ENCODE peak calls at places on chromosome 10, in nine cellular contexts. One of them, this sample, is unnamed.

GRCh38 chr10:133475821-133476640 is 22.3 kb downstream of the SCART1 start:
- DNase-seq in sigmoid colon: no peak
- DNase-seq in vagina: no peak
- DNase-seq in stomach: no peak
- DNase-seq in HCT116: no peak
- DNase-seq in transverse colon: no peak
- DNase-seq in suprapubic skin: no peak
- DNase-seq in K562: peak
- DNase-seq in GM12878: no peak
- DNase-seq in this sample: no peak

GRCh38 chr10:110501142-110501937 is 3.6 kb downstream of the DUSP5 start:
- DNase-seq in sigmoid colon: peak
- DNase-seq in vagina: peak
- DNase-seq in stomach: peak
- DNase-seq in HCT116: peak
- DNase-seq in transverse colon: peak
- DNase-seq in suprapubic skin: peak
- DNase-seq in K562: peak
- DNase-seq in GM12878: peak
- DNase-seq in this sample: no peak

GRCh38 chr10:66942407-66942806 is 16.6 kb downstream of the LRRTM3 start:
- DNase-seq in sigmoid colon: no peak
- DNase-seq in vagina: no peak
- DNase-seq in stomach: no peak
- DNase-seq in HCT116: no peak
- DNase-seq in transverse colon: no peak
- DNase-seq in suprapubic skin: no peak
- DNase-seq in K562: no peak
- DNase-seq in GM12878: no peak
- DNase-seq in this sample: no peak

GRCh38 chr10:5064656-5065055 is 29.6 kb upstream of the AKR1C3 start:
- DNase-seq in sigmoid colon: no peak
- DNase-seq in vagina: no peak
- DNase-seq in stomach: no peak
- DNase-seq in HCT116: no peak
- DNase-seq in transverse colon: no peak
- DNase-seq in suprapubic skin: no peak
- DNase-seq in K562: no peak
- DNase-seq in GM12878: no peak
- DNase-seq in this sample: no peak

GRCh38 chr10:76403876-76404275 is 972.5 kb downstream of the LRMDA start:
- DNase-seq in sigmoid colon: no peak
- DNase-seq in vagina: no peak
- DNase-seq in stomach: no peak
- DNase-seq in HCT116: no peak
- DNase-seq in transverse colon: no peak
- DNase-seq in suprapubic skin: no peak
- DNase-seq in K562: no peak
- DNase-seq in GM12878: no peak
- DNase-seq in this sample: no peak

GRCh38 chr10:131422731-131423130 is 111.2 kb upstream of the TCERG1L start:
- DNase-seq in sigmoid colon: no peak
- DNase-seq in vagina: no peak
- DNase-seq in stomach: no peak
- DNase-seq in HCT116: no peak
- DNase-seq in transverse colon: no peak
- DNase-seq in suprapubic skin: no peak
- DNase-seq in K562: no peak
- DNase-seq in GM12878: no peak
- DNase-seq in this sample: no peak

GRCh38 chr10:75402486-75403143 is 1.1 kb upstream of the ZNF503 start:
- DNase-seq in sigmoid colon: peak
- DNase-seq in vagina: no peak
- DNase-seq in stomach: peak
- DNase-seq in HCT116: no peak
- DNase-seq in transverse colon: peak
- DNase-seq in suprapubic skin: peak
- DNase-seq in K562: no peak
- DNase-seq in GM12878: no peak
- DNase-seq in this sample: no peak

GRCh38 chr10:99850041-99850766 is 67.8 kb downstream of the ABCC2 start:
- DNase-seq in sigmoid colon: no peak
- DNase-seq in vagina: no peak
- DNase-seq in stomach: no peak
- DNase-seq in HCT116: no peak
- DNase-seq in transverse colon: no peak
- DNase-seq in suprapubic skin: no peak
- DNase-seq in K562: no peak
- DNase-seq in GM12878: no peak
- DNase-seq in this sample: no peak

GRCh38 chr10:91034494-91035157 is 113.7 kb upstream of the ANKRD1 start:
- DNase-seq in sigmoid colon: peak
- DNase-seq in vagina: no peak
- DNase-seq in stomach: peak
- DNase-seq in HCT116: no peak
- DNase-seq in transverse colon: peak
- DNase-seq in suprapubic skin: peak
- DNase-seq in K562: no peak
- DNase-seq in GM12878: no peak
- DNase-seq in this sample: no peak

GRCh38 chr10:95388539-95388938 is 97.7 kb upstream of the PDLIM1 start:
- DNase-seq in sigmoid colon: no peak
- DNase-seq in vagina: no peak
- DNase-seq in stomach: peak
- DNase-seq in HCT116: no peak
- DNase-seq in transverse colon: no peak
- DNase-seq in suprapubic skin: no peak
- DNase-seq in K562: no peak
- DNase-seq in GM12878: no peak
- DNase-seq in this sample: no peak

GRCh38 chr10:71580415-71580814 is 139.2 kb downstream of the C10orf105 start:
- DNase-seq in sigmoid colon: no peak
- DNase-seq in vagina: no peak
- DNase-seq in stomach: no peak
- DNase-seq in HCT116: no peak
- DNase-seq in transverse colon: no peak
- DNase-seq in suprapubic skin: no peak
- DNase-seq in K562: no peak
- DNase-seq in GM12878: no peak
- DNase-seq in this sample: no peak

GRCh38 chr10:129794056-129794455 is 170.0 kb downstream of the EBF3 start:
- DNase-seq in sigmoid colon: no peak
- DNase-seq in vagina: no peak
- DNase-seq in stomach: no peak
- DNase-seq in HCT116: no peak
- DNase-seq in transverse colon: no peak
- DNase-seq in suprapubic skin: peak
- DNase-seq in K562: no peak
- DNase-seq in GM12878: no peak
- DNase-seq in this sample: no peak

GRCh38 chr10:113899952-113900598 is 45.6 kb downstream of the NHLRC2 start:
- DNase-seq in sigmoid colon: no peak
- DNase-seq in vagina: no peak
- DNase-seq in stomach: no peak
- DNase-seq in HCT116: no peak
- DNase-seq in transverse colon: no peak
- DNase-seq in suprapubic skin: no peak
- DNase-seq in K562: no peak
- DNase-seq in GM12878: no peak
- DNase-seq in this sample: no peak

GRCh38 chr10:97517778-97518561 is 19.2 kb downstream of the UBTD1 start:
- DNase-seq in sigmoid colon: no peak
- DNase-seq in vagina: no peak
- DNase-seq in stomach: no peak
- DNase-seq in HCT116: peak
- DNase-seq in transverse colon: no peak
- DNase-seq in suprapubic skin: no peak
- DNase-seq in K562: no peak
- DNase-seq in GM12878: no peak
- DNase-seq in this sample: no peak

GRCh38 chr10:113709221-113709838 is 29.6 kb downstream of the CASP7 start:
- DNase-seq in sigmoid colon: no peak
- DNase-seq in vagina: no peak
- DNase-seq in stomach: no peak
- DNase-seq in HCT116: no peak
- DNase-seq in transverse colon: no peak
- DNase-seq in suprapubic skin: no peak
- DNase-seq in K562: no peak
- DNase-seq in GM12878: no peak
- DNase-seq in this sample: peak

GRCh38 chr10:93440591-93441012 is 41.5 kb downstream of the MYOF start:
- DNase-seq in sigmoid colon: peak
- DNase-seq in vagina: no peak
- DNase-seq in stomach: no peak
- DNase-seq in HCT116: no peak
- DNase-seq in transverse colon: no peak
- DNase-seq in suprapubic skin: no peak
- DNase-seq in K562: no peak
- DNase-seq in GM12878: no peak
- DNase-seq in this sample: no peak

GRCh38 chr10:22504766-22505165 is 159.5 kb downstream of the SPAG6 start:
- DNase-seq in sigmoid colon: no peak
- DNase-seq in vagina: no peak
- DNase-seq in stomach: no peak
- DNase-seq in HCT116: no peak
- DNase-seq in transverse colon: no peak
- DNase-seq in suprapubic skin: no peak
- DNase-seq in K562: no peak
- DNase-seq in GM12878: no peak
- DNase-seq in this sample: no peak

DNA sequence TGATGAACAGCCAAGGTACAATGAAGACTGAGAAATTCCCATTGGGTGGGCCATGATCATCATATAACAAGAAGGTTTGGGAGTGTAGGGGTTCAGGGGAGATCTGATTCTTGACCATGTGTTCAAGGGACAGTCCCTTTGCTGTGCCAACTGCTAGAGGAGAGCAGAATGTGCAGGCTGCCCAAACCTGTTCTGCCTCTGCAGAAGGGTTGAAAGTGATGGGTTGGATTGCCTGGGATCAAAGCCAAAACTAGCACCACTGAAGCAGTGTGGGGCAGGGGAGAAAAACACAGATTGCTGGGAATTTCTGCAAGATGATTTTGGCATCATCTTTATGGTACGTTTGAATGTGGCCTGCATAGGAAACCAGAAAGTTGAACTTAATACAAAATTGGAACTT is 303.9 kb downstream of the OTUD1 start:
- DNase-seq in sigmoid colon: no peak
- DNase-seq in vagina: no peak
- DNase-seq in stomach: no peak
- DNase-seq in HCT116: no peak
- DNase-seq in transverse colon: no peak
- DNase-seq in suprapubic skin: no peak
- DNase-seq in K562: no peak
- DNase-seq in GM12878: no peak
- DNase-seq in this sample: no peak
- H3K4me3 ChIP-seq in sigmoid colon: no peak
- H3K4me3 ChIP-seq in vagina: no peak
- H3K4me3 ChIP-seq in stomach: no peak
- H3K4me3 ChIP-seq in HCT116: no peak
- H3K4me3 ChIP-seq in transverse colon: no peak
- H3K4me3 ChIP-seq in suprapubic skin: no peak
- H3K4me3 ChIP-seq in K562: no peak
- H3K4me3 ChIP-seq in GM12878: no peak
- H3K4me3 ChIP-seq in this sample: no peak

DNA sequence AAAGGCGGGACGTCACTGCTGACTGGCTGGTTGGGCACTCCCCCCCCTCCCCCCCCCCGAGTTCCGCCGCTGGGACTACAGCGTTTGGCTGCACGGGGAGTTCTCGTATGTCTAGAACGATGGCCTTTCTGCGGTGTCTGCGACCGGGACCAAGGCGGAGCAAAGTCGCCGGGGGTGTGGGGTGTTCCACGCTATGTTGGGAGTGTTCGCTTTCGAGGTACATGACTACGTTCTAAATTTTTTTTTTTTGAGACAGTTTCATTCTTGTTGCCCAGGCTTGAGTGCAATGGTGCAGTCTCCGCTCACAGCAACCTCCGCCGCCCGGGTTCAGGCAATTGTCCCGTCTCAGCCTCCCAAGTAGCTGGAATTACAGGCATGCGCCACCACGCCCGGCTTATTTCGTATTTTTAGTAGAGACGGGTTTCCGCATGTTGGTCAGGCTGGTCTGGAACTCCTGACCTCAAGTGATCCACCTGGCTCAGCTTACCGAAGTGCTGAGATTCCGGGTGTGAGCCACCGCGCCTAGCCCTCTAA is 573 bp upstream of the IDI1 start:
- DNase-seq in sigmoid colon: no peak
- DNase-seq in vagina: no peak
- DNase-seq in stomach: peak
- DNase-seq in HCT116: no peak
- DNase-seq in transverse colon: no peak
- DNase-seq in suprapubic skin: no peak
- DNase-seq in K562: no peak
- DNase-seq in GM12878: no peak
- DNase-seq in this sample: no peak
- TF ChIP-seq POLR2AphosphoS5 in sigmoid colon: no peak
- TF ChIP-seq POLR2AphosphoS5 in vagina: no peak
- TF ChIP-seq POLR2AphosphoS5 in stomach: no peak
- TF ChIP-seq POLR2AphosphoS5 in HCT116: peak
- TF ChIP-seq POLR2AphosphoS5 in transverse colon: peak
- TF ChIP-seq POLR2AphosphoS5 in suprapubic skin: no peak
- TF ChIP-seq POLR2AphosphoS5 in K562: no peak
- TF ChIP-seq POLR2AphosphoS5 in GM12878: no peak
- TF ChIP-seq POLR2AphosphoS5 in this sample: no peak

DNA sequence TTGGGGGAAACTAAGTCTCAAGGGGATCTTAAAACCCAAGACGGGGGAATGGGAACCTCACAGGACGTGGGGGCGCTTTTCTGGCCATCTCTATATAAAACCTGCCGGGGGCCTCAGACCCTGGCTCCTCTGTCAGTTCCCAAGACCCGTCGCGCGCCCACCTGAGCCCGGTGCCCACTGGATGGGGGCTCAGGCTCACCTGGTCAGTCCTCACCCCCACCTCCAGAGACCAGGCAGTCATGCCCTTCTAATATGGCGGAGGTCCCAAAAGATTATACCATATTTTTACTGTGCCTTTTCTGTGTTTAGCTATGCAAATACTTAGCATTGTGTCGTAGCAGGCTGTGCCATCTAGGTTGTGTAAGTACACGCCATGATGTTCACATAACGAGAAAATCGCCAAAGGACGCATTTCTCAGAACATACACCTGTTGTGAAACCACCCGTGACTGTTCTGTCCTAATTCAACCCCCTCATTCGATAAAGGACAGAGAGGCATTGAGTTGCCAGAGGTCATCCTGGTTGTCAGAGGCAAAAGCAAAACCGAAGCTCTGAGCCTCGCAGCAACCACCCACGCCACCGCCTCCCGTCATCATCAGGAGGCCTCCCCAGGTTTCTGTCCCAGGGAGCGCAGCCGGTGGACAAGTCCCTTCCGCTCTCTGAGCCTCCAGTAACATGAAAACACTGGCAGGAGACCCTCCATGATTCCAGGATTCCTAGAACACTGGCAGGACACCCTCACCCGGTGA is 28.9 kb downstream of the OAT start:
- DNase-seq in sigmoid colon: peak
- DNase-seq in vagina: no peak
- DNase-seq in stomach: no peak
- DNase-seq in HCT116: no peak
- DNase-seq in transverse colon: no peak
- DNase-seq in suprapubic skin: peak
- DNase-seq in K562: no peak
- DNase-seq in GM12878: no peak
- DNase-seq in this sample: no peak
- H3K4me3 ChIP-seq in sigmoid colon: peak
- H3K4me3 ChIP-seq in vagina: peak
- H3K4me3 ChIP-seq in stomach: peak
- H3K4me3 ChIP-seq in HCT116: peak
- H3K4me3 ChIP-seq in transverse colon: peak
- H3K4me3 ChIP-seq in suprapubic skin: peak
- H3K4me3 ChIP-seq in K562: peak
- H3K4me3 ChIP-seq in GM12878: no peak
- H3K4me3 ChIP-seq in this sample: no peak

GRCh38 chr10:12319085-12319484 is 30.3 kb upstream of the CAMK1D start:
- DNase-seq in sigmoid colon: no peak
- DNase-seq in vagina: no peak
- DNase-seq in stomach: no peak
- DNase-seq in HCT116: no peak
- DNase-seq in transverse colon: no peak
- DNase-seq in suprapubic skin: no peak
- DNase-seq in K562: no peak
- DNase-seq in GM12878: no peak
- DNase-seq in this sample: no peak
- TF ChIP-seq POLR2AphosphoS5 in sigmoid colon: no peak
- TF ChIP-seq POLR2AphosphoS5 in vagina: no peak
- TF ChIP-seq POLR2AphosphoS5 in stomach: no peak
- TF ChIP-seq POLR2AphosphoS5 in HCT116: no peak
- TF ChIP-seq POLR2AphosphoS5 in transverse colon: no peak
- TF ChIP-seq POLR2AphosphoS5 in suprapubic skin: no peak
- TF ChIP-seq POLR2AphosphoS5 in K562: no peak
- TF ChIP-seq POLR2AphosphoS5 in GM12878: no peak
- TF ChIP-seq POLR2AphosphoS5 in this sample: no peak